ENCODE peak calls at places on chromosome 18, in ten cellular contexts. D is fibroblast of lung, M is astrocyte, Y is AG09309, Q is left lung, X is cardiac muscle cell, K is breast epithelium, P is GM12865, A is thoracic aorta, L is body of pancreas. H is an unnamed sample.

GRCh38 chr18:48529796-48530195 is 9.0 kb upstream of the CTIF start:
- DNase-seq in X (no peak), L (no peak), P (no peak), A (no peak), Q (no peak), K (no peak), M (peak; percentile 80), D (peak; percentile 45), Y (peak; percentile 71), H (no peak)

GRCh38 chr18:49565656-49566055 is 3.8 kb downstream of the LIPG start:
- DNase-seq in Q (peak; percentile 45), D (peak; percentile 67), A (no peak), K (no peak), M (peak; percentile 59), Y (no peak), L (peak; percentile 77), P (no peak), X (no peak), H (peak; percentile 39)

GRCh38 chr18:48543228-48543627 is 4.4 kb downstream of the CTIF start:
- DNase-seq in P (no peak), D (no peak), L (peak; percentile 64), X (no peak), M (no peak), K (no peak), A (no peak), Q (no peak), Y (no peak), H (no peak)

GRCh38 chr18:27967938-27968803 is 208.8 kb downstream of the CDH2 start:
- DNase-seq in D (no peak), K (no peak), L (no peak), P (no peak), A (no peak), Y (no peak), M (no peak), Q (no peak), X (peak; percentile 66), H (no peak)

GRCh38 chr18:45014047-45014501 is 333.4 kb downstream of the SETBP1 start:
- DNase-seq in Y (peak; percentile 73), X (no peak), D (peak; percentile 72), Q (no peak), P (no peak), L (no peak), M (peak; percentile 82), A (no peak), K (no peak), H (no peak)

GRCh38 chr18:46950064-46950656 is 32.8 kb downstream of the KATNAL2 start:
- DNase-seq in A (no peak), L (no peak), K (no peak), Y (no peak), M (no peak), X (peak; percentile 32), Q (no peak), P (peak; percentile 21), D (peak; percentile 24), H (no peak)

GRCh38 chr18:58338961-58339722 is 289.7 kb downstream of the ALPK2 start:
- DNase-seq in A (no peak), M (peak; percentile 69), D (no peak), P (no peak), Q (no peak), Y (no peak), L (peak; percentile 54), X (peak; percentile 34), K (no peak), H (no peak)

GRCh38 chr18:63016270-63016669 is 300.9 kb downstream of the PHLPP1 start:
- DNase-seq in Y (peak; percentile 24), X (peak; percentile 73), D (peak; percentile 74), A (no peak), P (peak; percentile 72), M (peak; percentile 12), Q (no peak), K (no peak), L (peak; percentile 48), H (peak; percentile 3)

DNA sequence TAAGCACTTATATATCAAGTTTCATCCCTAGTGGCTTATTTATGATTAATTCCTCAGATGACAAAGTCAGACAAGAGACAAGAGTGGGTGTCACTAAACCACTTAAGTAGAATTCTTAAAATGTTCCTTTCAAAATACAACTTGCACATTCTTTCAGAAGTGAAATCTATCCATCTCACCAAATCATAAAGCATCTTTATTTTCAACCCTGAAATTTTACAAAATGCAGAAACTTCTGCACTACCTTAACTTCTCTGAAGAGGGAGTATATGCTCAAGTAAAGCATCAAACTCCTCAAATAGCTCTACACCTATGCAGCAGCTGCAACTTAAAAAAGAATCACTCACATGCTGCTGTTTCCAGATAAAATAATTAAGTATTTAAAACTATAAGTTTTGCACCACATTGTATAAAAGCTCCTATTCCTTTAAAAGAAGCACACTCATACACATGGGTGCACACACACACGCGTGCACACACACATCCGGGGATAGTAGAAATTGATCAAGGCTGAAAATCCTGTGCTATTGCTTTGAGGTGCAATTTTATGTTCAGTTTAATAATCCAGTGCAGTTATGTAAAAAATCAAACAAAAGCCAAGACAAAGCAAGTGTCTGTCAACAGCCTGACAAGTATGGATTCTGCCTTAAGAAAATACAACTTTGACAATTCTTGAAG is 244.5 kb downstream of the TCF4 start:
- DNase-seq in K (no peak), X (peak; percentile 27), Q (no peak), P (peak; percentile 37), L (no peak), M (peak; percentile 36), Y (no peak), A (no peak), D (peak; percentile 59), H (no peak)
- TF ChIP-seq CTCF in K (peak; percentile 51), X (peak; percentile 63), Q (peak; percentile 22), P (peak; percentile 38), L (peak; percentile 50), M (peak; percentile 65), Y (peak; percentile 48), A (peak; percentile 58), D (peak; percentile 69), H (peak; percentile 45)

DNA sequence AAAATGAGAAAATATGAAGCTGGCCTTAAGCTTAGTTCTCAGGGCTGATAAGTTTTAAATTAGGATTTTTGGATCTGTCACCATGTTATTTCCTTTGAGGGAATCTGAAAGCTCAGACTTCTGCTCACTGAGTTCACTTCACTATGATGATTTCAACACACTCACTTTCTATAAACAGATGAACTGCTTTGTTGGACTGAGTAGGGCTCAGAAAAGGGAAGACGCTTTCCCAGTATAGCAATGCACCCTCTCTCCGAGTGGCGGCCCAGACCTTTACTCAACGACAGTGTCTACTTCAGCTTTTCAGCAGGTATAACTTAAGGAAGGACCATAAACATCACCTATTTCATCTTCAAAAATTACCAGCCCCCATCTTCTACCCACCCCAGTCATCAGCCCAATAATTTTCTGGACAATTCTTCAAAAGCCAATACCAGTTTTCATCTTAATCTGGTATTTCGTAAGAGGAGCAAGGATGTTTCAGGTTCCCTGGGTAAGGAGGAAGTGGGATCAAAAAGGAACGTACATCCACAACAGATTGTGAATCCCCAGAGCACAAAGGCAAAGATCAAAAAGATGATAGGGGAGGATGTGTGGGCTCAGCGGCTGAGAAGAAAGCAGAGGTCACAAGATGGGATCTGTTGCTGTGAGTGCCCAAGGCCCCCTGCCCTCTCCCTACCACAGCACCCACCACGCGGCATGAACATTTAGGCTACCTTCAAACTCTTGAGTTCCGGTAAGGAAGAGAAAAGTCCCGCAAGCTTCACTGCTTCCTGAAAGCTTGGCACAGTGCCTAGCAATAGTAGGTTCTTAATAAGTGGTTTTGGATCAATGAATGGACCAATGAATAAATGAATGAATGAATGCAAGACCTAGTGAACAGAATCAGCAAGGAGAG is 41.9 kb downstream of the LPIN2 start:
- DNase-seq in L (no peak), Q (peak; percentile 57), D (no peak), M (no peak), A (no peak), P (peak; percentile 64), X (no peak), Y (no peak), K (no peak), H (no peak)
- H3K4me3 ChIP-seq in L (no peak overlapping the region), Q (no peak overlapping the region), D (no peak overlapping the region), M (no peak overlapping the region), A (no peak overlapping the region), P (peak overlapping the region; percentile 56), X (no peak overlapping the region), Y (no peak overlapping the region), K (no peak overlapping the region), H (no peak overlapping the region)

DNA sequence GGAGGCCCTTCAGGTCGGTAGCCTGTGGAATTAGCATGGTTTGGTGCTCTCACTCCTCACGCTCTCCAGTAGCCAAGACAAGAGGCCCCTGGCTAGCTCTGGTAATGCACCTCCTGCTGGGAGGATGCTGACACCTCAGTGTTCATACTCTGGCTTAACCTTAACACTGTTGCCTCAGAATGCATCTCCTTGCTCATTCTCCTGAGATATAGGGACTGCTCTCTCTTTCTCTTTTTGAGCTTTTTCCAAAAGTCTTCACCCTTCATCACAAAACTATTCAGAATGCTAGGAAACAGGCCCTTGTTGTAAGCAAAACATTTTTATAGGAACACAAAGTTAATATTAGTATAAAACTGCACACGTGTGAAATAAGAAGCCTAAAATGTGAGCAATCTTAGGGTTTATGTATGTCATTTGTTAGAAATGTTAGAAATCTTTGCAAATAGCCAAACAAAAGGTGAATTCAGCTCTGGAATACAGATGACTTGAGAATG is 17.3 kb upstream of the IMPA2 start:
- DNase-seq in P (no peak), Y (peak; percentile 32), Q (no peak), L (no peak), X (no peak), A (no peak), M (no peak), K (no peak), D (no peak), H (no peak)
- TF ChIP-seq CTCF in P (peak; percentile 0), Y (peak; percentile 52), Q (no peak), L (no peak), X (peak; percentile 21), A (no peak), M (no peak), K (no peak), D (peak; percentile 29), H (no peak)

GRCh38 chr18:77059294-77059916 is 73.2 kb downstream of the MBP start:
- DNase-seq in M (no peak), Y (no peak), K (no peak), A (no peak), D (peak; percentile 80), X (peak; percentile 50), L (no peak), P (peak; percentile 83), Q (no peak), H (peak; percentile 45)

GRCh38 chr18:77063256-77063655 is 69.3 kb downstream of the MBP start:
- DNase-seq in P (peak; percentile 92), A (no peak), L (no peak), X (no peak), M (peak; percentile 76), D (peak; percentile 34), Y (no peak), K (no peak), Q (peak; percentile 64), H (no peak)

GRCh38 chr18:77062518-77063003 is 70.0 kb downstream of the MBP start:
- DNase-seq in L (no peak), X (no peak), A (no peak), D (peak; percentile 74), P (peak; percentile 94), M (peak; percentile 97), Y (no peak), Q (no peak), K (no peak), H (no peak)

GRCh38 chr18:77061291-77061945 is 71.2 kb downstream of the MBP start:
- DNase-seq in M (no peak), Q (no peak), P (peak; percentile 46), L (no peak), K (no peak), X (no peak), A (no peak), Y (no peak), D (peak; percentile 58), H (no peak)

DNA sequence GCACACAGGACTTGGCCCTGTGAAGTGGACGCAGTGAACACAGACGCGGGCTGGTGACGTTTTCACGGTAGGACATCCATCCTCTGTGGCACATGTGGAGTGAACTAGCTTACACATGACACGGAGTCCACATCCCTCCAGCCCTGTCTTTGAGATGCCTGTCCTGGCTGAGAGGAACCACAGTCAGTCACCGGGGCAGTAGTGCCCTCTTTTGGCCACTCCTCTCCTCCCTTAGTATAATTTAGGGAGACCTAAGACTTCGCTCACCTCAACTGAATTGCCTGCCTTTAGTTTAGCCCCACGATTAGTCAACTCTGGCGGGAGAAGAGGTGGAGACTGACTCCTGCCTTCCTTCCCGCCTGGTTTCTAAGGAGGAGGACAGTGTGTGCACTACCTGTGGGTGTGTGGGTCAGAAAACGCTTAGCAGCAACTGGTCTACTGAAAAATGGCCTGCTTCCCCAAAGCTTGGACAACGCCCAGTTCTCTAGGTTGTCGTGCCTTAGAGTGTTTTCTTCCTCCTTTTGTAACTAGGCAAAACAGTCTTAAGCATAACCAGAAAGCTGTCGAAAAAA is 70.6 kb downstream of the MBP start:
- DNase-seq in D (no peak), K (no peak), M (no peak), X (no peak), A (no peak), Q (peak; percentile 66), L (no peak), Y (no peak), P (peak; percentile 87), H (no peak)
- H3K4me3 ChIP-seq in D (no peak overlapping the region), K (no peak overlapping the region), M (no peak overlapping the region), X (no peak overlapping the region), A (no peak overlapping the region), Q (no peak overlapping the region), L (no peak overlapping the region), Y (no peak overlapping the region), P (no peak overlapping the region), H (no peak overlapping the region)